ENCODE peak calls at places on chromosomes 1 and 21, in five cellular contexts. K, S, B, Z and O are unnamed samples.
A peak's percentile ranks its signal among the peaks of the same experiment; 100 is the strongest.

GRCh38 chr1:114003431-114003830 is 24.2 kb downstream of the OLFML3 start:
- DNase-seq in K (no peak), S (no peak), B (no peak), Z (no peak), O (no peak)

GRCh38 chr1:7281821-7282220 is 489.3 kb upstream of the VAMP3 start:
- DNase-seq in K (peak; percentile 20), S (no peak), B (peak; percentile 89), Z (no peak), O (no peak)

GRCh38 chr21:33386222-33386784 is 16.9 kb upstream of the IFNGR2 start:
- DNase-seq in K (peak; percentile 78), S (no peak), B (no peak), Z (no peak), O (no peak)

GRCh38 chr1:33687000-33687399 is 176.9 kb upstream of the HMGB4 start:
- DNase-seq in K (no peak), S (no peak), B (no peak), Z (no peak), O (no peak)

GRCh38 chr1:39272791-39273071 is 68.2 kb downstream of the MACF1 start:
- DNase-seq in K (no peak), S (no peak), B (no peak), Z (no peak), O (no peak)

GRCh38 chr1:7474786-7475502 is 296.2 kb upstream of the VAMP3 start:
- DNase-seq in K (peak; percentile 76), S (no peak), B (no peak), Z (no peak), O (no peak)

GRCh38 chr1:44481701-44482100 is 76.6 kb downstream of the RNF220 start:
- DNase-seq in K (no peak), S (no peak), B (no peak), Z (no peak), O (no peak)

GRCh38 chr1:174116042-174116441 is 43.3 kb upstream of the RABGAP1L start:
- DNase-seq in K (no peak), S (no peak), B (peak; percentile 6), Z (no peak), O (no peak)

GRCh38 chr1:6686294-6686693 is 15.3 kb downstream of the DNAJC11 start:
- DNase-seq in K (no peak), S (no peak), B (peak; percentile 36), Z (peak; percentile 27), O (no peak)

GRCh38 chr1:187928288-187928687 is 1099.5 kb downstream of the PLA2G4A start:
- DNase-seq in K (peak; percentile 77), S (no peak), B (peak; percentile 48), Z (no peak), O (peak; percentile 68)

GRCh38 chr1:100736766-100737165 is 17.2 kb downstream of the VCAM1 start:
- DNase-seq in K (no peak), S (no peak), B (peak; percentile 63), Z (peak; percentile 23), O (peak; percentile 10)

GRCh38 chr1:175129182-175129581 is 61.5 kb downstream of the TNN start:
- DNase-seq in K (peak; percentile 40), S (no peak), B (peak; percentile 29), Z (no peak), O (no peak)

GRCh38 chr21:44869860-44870747 is 3.4 kb downstream of the PTTG1IP start:
- DNase-seq in K (peak; percentile 82), S (peak; percentile 86), B (peak; percentile 98), Z (peak; percentile 95), O (peak; percentile 90)

GRCh38 chr1:3312894-3313578 is 141.4 kb upstream of the ARHGEF16 start:
- DNase-seq in K (peak; percentile 87), S (peak; percentile 88), B (peak; percentile 100), Z (peak; percentile 99), O (peak; percentile 95)

GRCh38 chr1:99247199-99247598 is 17.1 kb upstream of the PLPPR4 start:
- DNase-seq in K (no peak), S (no peak), B (no peak), Z (no peak), O (no peak)

GRCh38 chr1:158011714-158012113 is 18.3 kb downstream of the KIRREL1 start:
- DNase-seq in K (no peak), S (no peak), B (peak; percentile 54), Z (no peak), O (no peak)

GRCh38 chr1:221099747-221100146 is 220.5 kb downstream of the HLX start:
- DNase-seq in K (no peak), S (no peak), B (no peak), Z (no peak), O (no peak)

GRCh38 chr1:115572710-115573109 is 69.1 kb upstream of the VANGL1 start:
- DNase-seq in K (no peak), S (no peak), B (no peak), Z (no peak), O (no peak)

GRCh38 chr1:192260076-192260475 is 56.7 kb upstream of the RGS21 start:
- DNase-seq in K (no peak), S (no peak), B (peak; percentile 30), Z (no peak), O (no peak)

GRCh38 chr1:225770586-225771248 is 6.9 kb upstream of the SRP9 start:
- DNase-seq in K (no peak), S (no peak), B (no peak), Z (no peak), O (no peak)

GRCh38 chr1:221336141-221336540 is 405.7 kb downstream of the DUSP10 start:
- DNase-seq in K (no peak), S (no peak), B (peak; percentile 44), Z (peak; percentile 16), O (no peak)

GRCh38 chr1:173865468-173866164 is 2.2 kb downstream of the GAS5 start:
- DNase-seq in K (no peak), S (no peak), B (no peak), Z (no peak), O (no peak)

GRCh38 chr1:16718908-16719533 is 21.3 kb upstream of the RNU1-4 start:
- DNase-seq in K (peak; percentile 42), S (no peak), B (no peak), Z (no peak), O (no peak)

GRCh38 chr21:45451771-45452182 is 46.8 kb downstream of the COL18A1 start:
- DNase-seq in K (no peak), S (no peak), B (no peak), Z (no peak), O (no peak)

GRCh38 chr1:109773900-109774485 is 10.3 kb upstream of the EPS8L3 start:
- DNase-seq in K (no peak), S (no peak), B (no peak), Z (no peak), O (no peak)

GRCh38 chr1:197062692-197063091 is 4.4 kb downstream of the F13B start:
- DNase-seq in K (no peak), S (no peak), B (no peak), Z (no peak), O (no peak)

GRCh38 chr1:232694475-232694874 is 64.5 kb upstream of the SIPA1L2 start:
- DNase-seq in K (no peak), S (no peak), B (no peak), Z (no peak), O (no peak)

GRCh38 chr1:43329995-43330751 is 7.4 kb upstream of the MPL start:
- DNase-seq in K (peak; percentile 85), S (peak; percentile 65), B (peak; percentile 88), Z (peak; percentile 66), O (peak; percentile 32)

GRCh38 chr1:208217774-208218173 is 26.4 kb downstream of the PLXNA2 start:
- DNase-seq in K (no peak), S (no peak), B (no peak), Z (no peak), O (no peak)

GRCh38 chr1:37680933-37681332 is 11.4 kb upstream of the CDCA8 start:
- DNase-seq in K (no peak), S (no peak), B (no peak), Z (no peak), O (no peak)

GRCh38 chr1:19209439-19209989 is 552 bp downstream of the UBR4 start:
- DNase-seq in K (no peak), S (no peak), B (peak; percentile 49), Z (peak; percentile 14), O (peak; percentile 68)

GRCh38 chr1:202698276-202698675 is 12.0 kb downstream of the SYT2 start:
- DNase-seq in K (no peak), S (no peak), B (no peak), Z (peak; percentile 68), O (no peak)

GRCh38 chr1:944341-945325 is 14.4 kb downstream of the NOC2L start:
- DNase-seq in K (no peak), S (no peak), B (peak; percentile 71), Z (peak; percentile 39), O (no peak)

GRCh38 chr1:145720556-145720877 is 1.2 kb downstream of the CD160 start:
- DNase-seq in K (no peak), S (peak; percentile 66), B (peak; percentile 84), Z (peak; percentile 94), O (peak; percentile 77)

GRCh38 chr1:160874935-160875334 is 10.0 kb downstream of the ITLN1 start:
- DNase-seq in K (no peak), S (no peak), B (no peak), Z (no peak), O (no peak)

GRCh38 chr1:78250201-78250600 is 204.4 kb downstream of the GIPC2 start:
- DNase-seq in K (no peak), S (no peak), B (no peak), Z (no peak), O (no peak)

GRCh38 chr1:203592156-203592555 is 34.5 kb upstream of the ATP2B4 start:
- DNase-seq in K (peak; percentile 94), S (no peak), B (peak; percentile 59), Z (no peak), O (no peak)

GRCh38 chr1:164720329-164721036 is 161.5 kb downstream of the PBX1 start:
- DNase-seq in K (no peak), S (no peak), B (peak; percentile 47), Z (no peak), O (no peak)

GRCh38 chr21:34523019-34523418 is 11.0 kb upstream of the KCNE1 start:
- DNase-seq in K (no peak), S (no peak), B (no peak), Z (no peak), O (no peak)